ENCODE peak calls at places on chromosomes 3 and 15, in nine cellular contexts. N is left ventricle myocardium inferior; Z is SK-N-SH; J is aorta; X is naive thymus-derived CD4-positive, alpha-beta T cell; S is breast epithelium; V is HCT116; U is adrenal gland; D is upper lobe of right lung. A is an unnamed sample. For H3K9me3 and H3K4me1, the result is how much of the 10 kb centered on the place peaks cover.

GRCh38 chr15:98901438-98901837 is 106.2 kb downstream of the PGPEP1L start:
- DNase-seq in N (no peak), Z (no peak), J (no peak), X (no peak), S (no peak), V (no peak), U (no peak), D (no peak), A (no peak)

GRCh38 chr15:80754005-80754404 is 25.2 kb upstream of the CEMIP start:
- DNase-seq in N (no peak), Z (no peak), J (no peak), X (no peak), S (no peak), V (no peak), U (no peak), D (no peak), A (no peak)

GRCh38 chr3:197023241-197023997 is 6.2 kb downstream of the MELTF start:
- DNase-seq in N (no peak), Z (peak), J (peak), X (peak), S (peak), V (no peak), U (peak), D (no peak), A (no peak)

GRCh38 chr15:47331796-47332480 is 385.4 kb upstream of the SEMA6D start:
- DNase-seq in N (no peak), Z (no peak), J (no peak), X (no peak), S (no peak), V (no peak), U (peak), D (no peak), A (no peak)

GRCh38 chr3:170697131-170697530 is 111.3 kb upstream of the SLC7A14 start:
- DNase-seq in N (no peak), Z (no peak), J (no peak), X (no peak), S (no peak), V (no peak), U (no peak), D (no peak), A (no peak)

GRCh38 chr3:115772951-115773350 is 149.6 kb downstream of the GAP43 start:
- DNase-seq in N (no peak), Z (no peak), J (no peak), X (no peak), S (no peak), V (no peak), U (no peak), D (no peak), A (no peak)

GRCh38 chr3:42654331-42655201 is 1.1 kb downstream of the ZBTB47 start:
- DNase-seq in N (peak), Z (peak), J (peak), X (no peak), S (no peak), V (no peak), U (peak), D (peak), A (peak)

GRCh38 chr15:95857758-95858157 is 472.7 kb upstream of the NR2F2 start:
- DNase-seq in N (no peak), Z (no peak), J (no peak), X (no peak), S (no peak), V (no peak), U (no peak), D (no peak), A (no peak)

GRCh38 chr15:60704129-60704528 is 225.2 kb upstream of the ICE2 start:
- DNase-seq in N (no peak), Z (no peak), J (no peak), X (no peak), S (no peak), V (no peak), U (no peak), D (no peak), A (no peak)

GRCh38 chr3:108190346-108190745 is 31.9 kb downstream of the IFT57 start:
- DNase-seq in N (no peak), Z (no peak), J (no peak), X (no peak), S (no peak), V (no peak), U (no peak), D (no peak), A (no peak)

GRCh38 chr3:112084980-112085697 is 1.1 kb upstream of the C3orf52 start:
- DNase-seq in N (no peak), Z (no peak), J (no peak), X (no peak), S (no peak), V (no peak), U (no peak), D (no peak), A (peak)

GRCh38 chr3:24355806-24356205 is 138.8 kb downstream of the THRB start:
- DNase-seq in N (no peak), Z (no peak), J (no peak), X (no peak), S (no peak), V (no peak), U (no peak), D (no peak), A (no peak)

GRCh38 chr15:31803388-31803884 is 226.9 kb upstream of the CHRNA7 start:
- DNase-seq in N (no peak), Z (no peak), J (no peak), X (no peak), S (no peak), V (peak), U (no peak), D (no peak), A (no peak)

GRCh38 chr3:179563298-179563934 is 690 bp downstream of the ACTL6A start:
- DNase-seq in N (peak), Z (peak), J (peak), X (peak), S (peak), V (peak), U (peak), D (peak), A (peak)

GRCh38 chr15:73851679-73852078 is 21.7 kb upstream of the TBC1D21 start:
- DNase-seq in N (no peak), Z (no peak), J (no peak), X (peak), S (no peak), V (peak), U (peak), D (no peak), A (peak)

GRCh38 chr3:68919000-68919399 is 13.3 kb downstream of the TAFA4 start:
- DNase-seq in N (no peak), Z (no peak), J (no peak), X (no peak), S (no peak), V (no peak), U (no peak), D (no peak), A (no peak)

GRCh38 chr15:59501531-59502113 is 63.6 kb downstream of the FAM81A start:
- DNase-seq in N (no peak), Z (peak), J (no peak), X (no peak), S (no peak), V (peak), U (peak), D (no peak), A (peak)

GRCh38 chr15:56732135-56732880 is 1.0 kb downstream of the ZNF280D start:
- DNase-seq in N (no peak), Z (peak), J (no peak), X (no peak), S (no peak), V (no peak), U (no peak), D (no peak), A (peak)

GRCh38 chr3:140573011-140573410 is 104.9 kb upstream of the TRIM42 start:
- DNase-seq in N (no peak), Z (no peak), J (no peak), X (no peak), S (no peak), V (no peak), U (no peak), D (no peak), A (no peak)

GRCh38 chr3:43855674-43856299 is 165.0 kb downstream of the ABHD5 start:
- DNase-seq in N (peak), Z (peak), J (peak), X (peak), S (no peak), V (peak), U (peak), D (peak), A (peak)

GRCh38 chr3:70737656-70738309 is 425.3 kb upstream of the MDFIC2 start:
- DNase-seq in N (no peak), Z (no peak), J (no peak), X (no peak), S (peak), V (no peak), U (no peak), D (no peak), A (no peak)

GRCh38 chr3:58296269-58296668 is 9.8 kb upstream of the RPP14 start:
- DNase-seq in N (no peak), Z (no peak), J (no peak), X (no peak), S (no peak), V (no peak), U (no peak), D (no peak), A (no peak)

GRCh38 chr3:55267206-55267930 is 219.7 kb downstream of the WNT5A start:
- DNase-seq in N (no peak), Z (no peak), J (no peak), X (no peak), S (no peak), V (no peak), U (no peak), D (no peak), A (no peak)

GRCh38 chr3:75042941-75043340 is 428.5 kb upstream of the CNTN3 start:
- DNase-seq in N (no peak), Z (no peak), J (no peak), X (no peak), S (no peak), V (no peak), U (no peak), D (no peak), A (no peak)
- H3K9me3 ChIP-seq in N (under half), Z (under half), J (under half), X (under half), S (under half), V (under half), U (under half), D (under half), A (under half)

DNA sequence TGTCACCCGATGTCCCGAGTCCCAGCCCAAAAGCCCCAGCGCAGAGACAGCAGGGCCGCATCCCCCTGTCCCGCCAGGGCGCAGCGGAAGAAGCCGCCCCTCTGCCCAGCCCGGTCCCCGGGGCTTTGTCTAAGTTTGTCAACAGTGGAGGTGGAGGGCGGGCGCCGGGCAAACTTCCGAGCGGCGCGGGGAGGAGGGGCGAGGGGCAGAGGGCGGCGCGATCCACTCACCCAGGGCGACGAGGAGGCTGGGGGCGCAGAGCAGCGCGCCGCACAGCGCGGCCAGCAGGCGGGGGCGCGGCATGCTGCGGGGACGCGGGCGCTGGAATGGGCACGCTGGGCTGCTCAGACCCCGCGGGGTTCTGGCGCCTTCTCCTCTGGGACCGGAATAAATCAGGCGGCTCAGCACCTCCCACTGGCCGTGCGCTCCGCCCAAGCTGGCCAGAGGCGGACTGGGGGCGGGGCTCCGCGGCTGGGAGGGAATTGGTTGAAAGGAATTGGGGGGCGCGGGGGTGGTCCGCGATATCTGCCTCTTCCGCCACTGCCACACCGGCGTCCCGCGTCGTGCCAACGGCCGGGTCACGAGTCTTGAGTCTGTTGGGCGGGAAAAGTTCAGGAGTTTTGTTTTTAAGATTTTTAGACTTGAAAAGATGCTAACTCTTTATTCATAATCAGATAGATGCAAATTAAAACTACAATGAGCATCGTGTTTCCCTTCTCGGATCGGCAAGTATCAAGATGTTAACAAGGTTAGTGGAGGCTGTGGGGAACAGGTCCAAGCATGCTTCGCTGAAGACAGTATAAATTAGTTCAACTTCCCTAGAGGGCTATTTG is at the start of gene MFGE8:
- DNase-seq in N (peak), Z (peak), J (peak), X (peak), S (peak), V (no peak), U (peak), D (peak), A (peak)
- H3K4me1 ChIP-seq in N (half or more), Z (under half), J (under half), X (under half), S (under half), V (under half), U (under half), D (under half), A (under half)

GRCh38 chr15:22243440-22244130 is 163.3 kb downstream of the OR4M2 start:
- DNase-seq in N (no peak), Z (no peak), J (no peak), X (no peak), S (no peak), V (no peak), U (no peak), D (no peak), A (no peak)
- H3K9me3 ChIP-seq in N (under half), Z (under half), J (under half), X (under half), S (under half), V (under half), U (under half), D (under half), A (under half)

GRCh38 chr15:64502537-64502936 is 42.2 kb downstream of the ZNF609 start:
- DNase-seq in N (no peak), Z (no peak), J (no peak), X (no peak), S (no peak), V (no peak), U (no peak), D (no peak), A (no peak)
- H3K4me1 ChIP-seq in N (half or more), Z (under half), J (under half), X (under half), S (under half), V (under half), U (under half), D (under half), A (under half)

GRCh38 chr15:25247418-25248030 is 191.3 kb downstream of the UBE3A start:
- DNase-seq in N (no peak), Z (no peak), J (peak), X (no peak), S (peak), V (no peak), U (peak), D (no peak), A (peak)
- H3K9me3 ChIP-seq in N (half or more), Z (under half), J (under half), X (under half), S (half or more), V (under half), U (under half), D (under half), A (under half)

DNA sequence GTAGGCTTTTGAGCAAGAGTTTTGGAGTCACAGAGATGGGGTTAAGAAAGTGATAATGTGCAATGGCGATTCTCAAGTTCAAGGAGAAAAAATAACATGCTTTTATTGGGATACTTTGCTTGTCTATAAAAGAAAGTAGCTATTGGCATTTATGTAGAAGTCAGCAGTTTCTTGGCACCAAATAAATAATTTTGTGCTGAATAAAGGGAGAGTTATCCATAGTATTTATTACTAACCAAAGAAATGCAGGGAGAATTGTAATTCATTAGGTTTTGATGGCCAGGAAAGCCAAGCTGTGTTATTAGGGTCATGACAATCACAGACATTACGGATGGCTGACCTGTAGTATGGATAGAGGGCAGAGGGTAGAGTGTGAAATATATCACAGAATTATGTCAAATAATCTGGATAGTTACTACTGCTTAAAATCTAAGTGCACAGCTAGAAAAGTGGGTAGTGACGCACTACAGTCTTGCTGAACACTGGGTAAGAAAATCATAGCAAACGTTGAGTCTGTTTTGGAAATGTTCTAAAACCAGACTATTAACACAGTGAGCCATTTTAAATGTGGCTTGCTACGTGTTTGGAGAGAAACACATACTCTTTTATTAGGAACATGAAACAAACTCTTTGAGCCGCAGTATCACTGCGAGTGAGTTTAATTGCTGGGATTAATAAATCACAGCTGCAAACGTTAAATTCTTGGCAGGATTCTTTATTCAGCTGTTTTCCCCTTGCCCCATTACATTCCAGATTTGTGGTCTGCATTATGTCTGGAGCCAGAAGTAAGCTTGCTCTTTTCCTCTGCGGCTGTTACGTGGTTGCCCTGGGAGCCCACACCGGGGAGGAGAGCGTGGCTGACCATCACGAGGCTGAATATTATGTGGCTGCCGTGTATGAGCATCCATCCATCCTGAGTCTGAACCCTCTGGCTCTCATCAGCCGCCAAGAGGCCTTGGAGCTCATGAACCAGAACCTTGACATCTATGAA is 33.4 kb downstream of the BTD start:
- DNase-seq in N (no peak), Z (peak), J (peak), X (no peak), S (no peak), V (no peak), U (peak), D (no peak), A (no peak)
- H3K4me1 ChIP-seq in N (half or more), Z (under half), J (under half), X (under half), S (under half), V (under half), U (under half), D (under half), A (under half)